ENCODE peak calls at places on chromosomes 6 and 20, in seven cellular contexts. One of them, this sample, is unnamed. For H3K9me3 and H3K4me1, the result is how much of the 10 kb centered on the place peaks cover.

GRCh38 chr6:104771258-104771832 is 88.4 kb downstream of the HACE1 start:
- DNase-seq in transverse colon: no peak
- DNase-seq in Peyer's patch: no peak
- DNase-seq in CD8-positive, alpha-beta memory T cell: no peak
- DNase-seq in testis: no peak
- DNase-seq in A549: peak
- DNase-seq in upper lobe of right lung: no peak
- DNase-seq in this sample: no peak

GRCh38 chr6:22251331-22251730 is 45.5 kb downstream of the PRL start:
- DNase-seq in transverse colon: no peak
- DNase-seq in upper lobe of right lung: no peak
- DNase-seq in A549: peak
- DNase-seq in Peyer's patch: no peak
- DNase-seq in testis: no peak
- DNase-seq in CD8-positive, alpha-beta memory T cell: no peak
- DNase-seq in this sample: no peak

GRCh38 chr20:4444404-4444803 is 277.3 kb upstream of the PRND start:
- DNase-seq in transverse colon: no peak
- DNase-seq in Peyer's patch: no peak
- DNase-seq in testis: no peak
- DNase-seq in A549: no peak
- DNase-seq in upper lobe of right lung: no peak
- DNase-seq in CD8-positive, alpha-beta memory T cell: no peak
- DNase-seq in this sample: no peak

GRCh38 chr6:53796791-53797190 is 2.0 kb downstream of the LRRC1 start:
- DNase-seq in CD8-positive, alpha-beta memory T cell: no peak
- DNase-seq in testis: no peak
- DNase-seq in A549: no peak
- DNase-seq in upper lobe of right lung: no peak
- DNase-seq in transverse colon: no peak
- DNase-seq in Peyer's patch: no peak
- DNase-seq in this sample: no peak

GRCh38 chr20:23691675-23692074 is 2.8 kb upstream of the CST4 start:
- DNase-seq in Peyer's patch: no peak
- DNase-seq in testis: no peak
- DNase-seq in transverse colon: no peak
- DNase-seq in upper lobe of right lung: no peak
- DNase-seq in A549: no peak
- DNase-seq in CD8-positive, alpha-beta memory T cell: no peak
- DNase-seq in this sample: no peak

GRCh38 chr6:21180155-21180554 is 413.4 kb upstream of the SOX4 start:
- DNase-seq in A549: no peak
- DNase-seq in testis: no peak
- DNase-seq in transverse colon: no peak
- DNase-seq in upper lobe of right lung: no peak
- DNase-seq in CD8-positive, alpha-beta memory T cell: no peak
- DNase-seq in Peyer's patch: no peak
- DNase-seq in this sample: no peak

GRCh38 chr20:48186915-48187314 is 401.6 kb upstream of the SULF2 start:
- DNase-seq in upper lobe of right lung: no peak
- DNase-seq in transverse colon: no peak
- DNase-seq in testis: no peak
- DNase-seq in CD8-positive, alpha-beta memory T cell: no peak
- DNase-seq in Peyer's patch: no peak
- DNase-seq in A549: no peak
- DNase-seq in this sample: no peak

GRCh38 chr20:1800180-1800579 is 95.0 kb upstream of the SIRPA start:
- DNase-seq in Peyer's patch: no peak
- DNase-seq in upper lobe of right lung: no peak
- DNase-seq in CD8-positive, alpha-beta memory T cell: no peak
- DNase-seq in A549: no peak
- DNase-seq in testis: no peak
- DNase-seq in transverse colon: no peak
- DNase-seq in this sample: no peak

GRCh38 chr20:41956316-41957050 is 338.3 kb upstream of the CHD6 start:
- DNase-seq in upper lobe of right lung: no peak
- DNase-seq in Peyer's patch: no peak
- DNase-seq in CD8-positive, alpha-beta memory T cell: no peak
- DNase-seq in testis: peak
- DNase-seq in A549: peak
- DNase-seq in transverse colon: no peak
- DNase-seq in this sample: no peak

GRCh38 chr20:63052571-63053429 is 46.0 kb upstream of the BHLHE23 start:
- DNase-seq in CD8-positive, alpha-beta memory T cell: peak
- DNase-seq in Peyer's patch: no peak
- DNase-seq in transverse colon: no peak
- DNase-seq in upper lobe of right lung: peak
- DNase-seq in testis: no peak
- DNase-seq in A549: no peak
- DNase-seq in this sample: no peak

GRCh38 chr20:44629542-44629941 is 22.0 kb downstream of the ADA start:
- DNase-seq in A549: no peak
- DNase-seq in CD8-positive, alpha-beta memory T cell: no peak
- DNase-seq in Peyer's patch: no peak
- DNase-seq in transverse colon: no peak
- DNase-seq in upper lobe of right lung: no peak
- DNase-seq in testis: no peak
- DNase-seq in this sample: no peak

GRCh38 chr20:13382786-13383185 is 161.7 kb downstream of the ISM1 start:
- DNase-seq in A549: no peak
- DNase-seq in transverse colon: no peak
- DNase-seq in upper lobe of right lung: no peak
- DNase-seq in CD8-positive, alpha-beta memory T cell: no peak
- DNase-seq in testis: no peak
- DNase-seq in Peyer's patch: no peak
- DNase-seq in this sample: no peak
- H3K9me3 ChIP-seq in A549: under half
- H3K9me3 ChIP-seq in transverse colon: under half
- H3K9me3 ChIP-seq in upper lobe of right lung: under half
- H3K9me3 ChIP-seq in CD8-positive, alpha-beta memory T cell: under half
- H3K9me3 ChIP-seq in testis: under half
- H3K9me3 ChIP-seq in Peyer's patch: under half
- H3K9me3 ChIP-seq in this sample: under half

DNA sequence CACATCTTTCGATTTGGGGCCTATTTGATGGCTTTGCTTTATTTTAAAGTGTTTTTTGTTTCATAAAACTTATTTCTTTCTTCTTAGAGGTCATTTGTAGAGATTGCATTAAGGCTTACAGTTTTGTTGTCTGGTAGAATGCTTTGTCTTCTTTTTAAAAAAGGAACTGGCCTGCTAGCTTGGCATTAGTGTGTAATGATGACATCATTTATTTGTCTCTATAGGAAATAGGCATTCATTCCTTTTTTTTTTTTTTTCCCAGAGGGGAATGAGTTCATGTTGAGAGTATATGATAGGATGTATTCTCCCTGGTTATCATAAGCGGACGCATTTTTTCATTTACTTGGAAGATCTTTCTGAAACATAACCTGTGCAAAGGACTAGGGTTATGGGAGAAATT is 45.6 kb downstream of the CYP24A1 start:
- DNase-seq in testis: no peak
- DNase-seq in A549: no peak
- DNase-seq in transverse colon: no peak
- DNase-seq in CD8-positive, alpha-beta memory T cell: no peak
- DNase-seq in upper lobe of right lung: no peak
- DNase-seq in Peyer's patch: no peak
- DNase-seq in this sample: no peak
- H3K4me1 ChIP-seq in testis: under half
- H3K4me1 ChIP-seq in A549: half or more
- H3K4me1 ChIP-seq in transverse colon: under half
- H3K4me1 ChIP-seq in CD8-positive, alpha-beta memory T cell: under half
- H3K4me1 ChIP-seq in upper lobe of right lung: under half
- H3K4me1 ChIP-seq in Peyer's patch: under half
- H3K4me1 ChIP-seq in this sample: under half

DNA sequence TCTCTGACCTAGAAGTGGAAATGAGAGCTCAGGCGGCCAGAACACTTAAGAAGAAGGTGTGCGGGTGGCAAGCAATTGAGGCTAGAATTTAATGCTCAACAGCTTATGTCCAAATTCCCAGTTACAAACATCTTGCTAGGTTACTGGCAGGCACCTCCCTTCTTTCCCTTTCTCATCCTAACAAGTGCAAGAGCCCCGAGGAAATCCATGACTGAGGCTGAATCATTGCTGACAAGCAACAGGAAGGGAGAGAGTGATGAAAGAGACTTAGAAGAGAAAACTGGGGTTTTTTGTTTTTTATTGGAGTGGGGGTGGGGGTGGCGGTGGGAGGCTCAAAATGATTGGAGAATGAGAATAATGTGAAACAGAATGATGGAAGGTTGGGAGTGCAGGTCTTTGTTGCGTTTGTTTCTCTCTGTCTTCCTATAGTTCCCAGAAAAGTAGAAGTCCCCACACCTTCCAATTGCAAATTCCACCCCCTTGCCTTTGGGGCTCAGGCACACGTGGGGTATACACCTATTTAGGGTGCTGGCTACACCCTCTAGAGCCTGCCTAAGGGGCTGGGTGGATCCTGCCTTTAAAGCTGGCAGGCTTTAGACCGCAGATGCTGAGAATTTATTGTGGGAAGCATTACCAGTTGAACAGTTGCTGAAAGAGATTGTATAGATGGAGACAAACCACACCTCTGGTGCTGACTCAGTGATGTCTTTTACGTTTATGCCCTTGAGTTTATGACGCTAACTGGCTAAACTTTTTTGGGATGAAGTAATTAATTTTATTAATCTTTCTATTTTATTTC is 1.4 kb downstream of the FAM83B start:
- DNase-seq in A549: no peak
- DNase-seq in Peyer's patch: no peak
- DNase-seq in upper lobe of right lung: no peak
- DNase-seq in transverse colon: no peak
- DNase-seq in testis: no peak
- DNase-seq in CD8-positive, alpha-beta memory T cell: no peak
- DNase-seq in this sample: no peak
- H3K27ac ChIP-seq in A549: no peak
- H3K27ac ChIP-seq in Peyer's patch: no peak
- H3K27ac ChIP-seq in upper lobe of right lung: no peak
- H3K27ac ChIP-seq in transverse colon: peak
- H3K27ac ChIP-seq in testis: no peak
- H3K27ac ChIP-seq in CD8-positive, alpha-beta memory T cell: no peak
- H3K27ac ChIP-seq in this sample: no peak

GRCh38 chr6:37972994-37973757 is 153.6 kb downstream of the ZFAND3 start:
- DNase-seq in upper lobe of right lung: no peak
- DNase-seq in A549: no peak
- DNase-seq in testis: no peak
- DNase-seq in CD8-positive, alpha-beta memory T cell: no peak
- DNase-seq in Peyer's patch: no peak
- DNase-seq in transverse colon: no peak
- DNase-seq in this sample: no peak
- H3K9me3 ChIP-seq in upper lobe of right lung: under half
- H3K9me3 ChIP-seq in A549: under half
- H3K9me3 ChIP-seq in testis: under half
- H3K9me3 ChIP-seq in CD8-positive, alpha-beta memory T cell: under half
- H3K9me3 ChIP-seq in Peyer's patch: under half
- H3K9me3 ChIP-seq in transverse colon: under half
- H3K9me3 ChIP-seq in this sample: under half

This sample was measured in CD4-positive, alpha-beta memory T cell.